ENCODE peak calls at places on chromosomes 13 and 19, in seven cellular contexts. T is left ventricle myocardium inferior; N is tibial artery; S is GM12878; Q is stimulated activated CD4-positive, alpha-beta T cell treated with anti-CD3 and anti-CD28 coated beads, TNF-alpha, amount 100 ng/mL, for 1 hour; W is NCI-H1092; J is CD4-positive, alpha-beta T cell. O is an unnamed sample.

GRCh38 chr13:105603283-105603682 is 932.2 kb downstream of the EFNB2 start:
- DNase-seq in T (no peak), N (no peak), S (no peak), Q (no peak), W (peak), J (no peak), O (no peak)

GRCh38 chr13:112072531-112073244 is 5.7 kb downstream of the SOX1 start:
- DNase-seq in T (no peak), N (no peak), S (no peak), Q (no peak), W (peak), J (no peak), O (peak)

GRCh38 chr13:29476046-29476445 is 119.4 kb downstream of the SLC7A1 start:
- DNase-seq in T (no peak), N (no peak), S (no peak), Q (no peak), W (no peak), J (no peak), O (no peak)

GRCh38 chr13:27678306-27679040 is 56.8 kb downstream of the POLR1D start:
- DNase-seq in T (no peak), N (no peak), S (no peak), Q (no peak), W (no peak), J (no peak), O (no peak)

GRCh38 chr13:42926555-42926954 is 65.5 kb downstream of the EPSTI1 start:
- DNase-seq in T (no peak), N (no peak), S (no peak), Q (no peak), W (no peak), J (no peak), O (no peak)

GRCh38 chr19:42540071-42540553 is 11.8 kb upstream of the CEACAM1 start:
- DNase-seq in T (no peak), N (no peak), S (no peak), Q (no peak), W (peak), J (no peak), O (no peak)

GRCh38 chr13:96769874-96770273 is 224.4 kb downstream of the OXGR1 start:
- DNase-seq in T (no peak), N (no peak), S (no peak), Q (no peak), W (no peak), J (no peak), O (no peak)

GRCh38 chr13:27744861-27745260 is 47.4 kb upstream of the GSX1 start:
- DNase-seq in T (no peak), N (no peak), S (no peak), Q (no peak), W (no peak), J (no peak), O (no peak)

GRCh38 chr19:40822161-40822560 is 23.2 kb downstream of the EGLN2 start:
- DNase-seq in T (no peak), N (no peak), S (no peak), Q (no peak), W (no peak), J (no peak), O (no peak)

GRCh38 chr13:102580552-102581169 is 16.1 kb upstream of the TPP2 start:
- DNase-seq in T (no peak), N (no peak), S (no peak), Q (no peak), W (peak), J (no peak), O (peak)

GRCh38 chr13:31638577-31638976 is 100.7 kb upstream of the RXFP2 start:
- DNase-seq in T (no peak), N (no peak), S (no peak), Q (no peak), W (no peak), J (no peak), O (no peak)

GRCh38 chr13:42561752-42562467 is 12.0 kb upstream of the TNFSF11 start:
- DNase-seq in T (no peak), N (no peak), S (no peak), Q (no peak), W (no peak), J (no peak), O (no peak)

GRCh38 chr13:29507356-29507755 is 88.1 kb downstream of the SLC7A1 start:
- DNase-seq in T (no peak), N (no peak), S (no peak), Q (no peak), W (peak), J (no peak), O (peak)

GRCh38 chr19:2755811-2756210 is 16.0 kb upstream of the SLC39A3 start:
- DNase-seq in T (no peak), N (no peak), S (no peak), Q (no peak), W (no peak), J (no peak), O (no peak)

GRCh38 chr13:28429096-28429495 is 65.8 kb downstream of the FLT1 start:
- DNase-seq in T (no peak), N (no peak), S (no peak), Q (no peak), W (no peak), J (no peak), O (no peak)

GRCh38 chr19:58516964-58517833 is 2.4 kb downstream of the ZBTB45 start:
- DNase-seq in T (no peak), N (no peak), S (no peak), Q (no peak), W (no peak), J (no peak), O (no peak)

GRCh38 chr19:3880471-3881271 is at the start of gene ATCAY:
- DNase-seq in T (no peak), N (no peak), S (no peak), Q (no peak), W (peak), J (no peak), O (peak)

GRCh38 chr19:8308891-8309291 is 733 bp upstream of the CD320 start:
- DNase-seq in T (peak), N (no peak), S (no peak), Q (no peak), W (no peak), J (no peak), O (no peak)

GRCh38 chr13:73900591-73900990 is 233.6 kb downstream of the KLF12 start:
- DNase-seq in T (no peak), N (no peak), S (no peak), Q (no peak), W (no peak), J (no peak), O (no peak)

GRCh38 chr19:40803857-40804782 is 5.1 kb downstream of the EGLN2 start:
- DNase-seq in T (peak), N (no peak), S (peak), Q (no peak), W (no peak), J (peak), O (no peak)

GRCh38 chr13:99636728-99637353 is 135.6 kb downstream of the TM9SF2 start:
- DNase-seq in T (no peak), N (no peak), S (no peak), Q (no peak), W (no peak), J (no peak), O (no peak)

GRCh38 chr19:37991841-37992248 is 84.8 kb downstream of the SIPA1L3 start:
- DNase-seq in T (no peak), N (no peak), S (no peak), Q (no peak), W (no peak), J (no peak), O (no peak)

GRCh38 chr13:114272977-114273376 is 8.4 kb upstream of the UPF3A start:
- DNase-seq in T (no peak), N (no peak), S (no peak), Q (no peak), W (no peak), J (no peak), O (no peak)

GRCh38 chr13:93227906-93228801 is 1.5 kb downstream of the GPC6 start:
- DNase-seq in T (peak), N (peak), S (no peak), Q (no peak), W (peak), J (no peak), O (peak)

GRCh38 chr13:33690321-33690720 is 127.6 kb upstream of the RFC3 start:
- DNase-seq in T (no peak), N (no peak), S (no peak), Q (no peak), W (no peak), J (no peak), O (no peak)